ENCODE peak calls at places on chromosomes 11 and 22, in ten cellular contexts. S, N, D, K, C, I, L, U, H and E are unnamed samples.

GRCh38 chr11:113234888-113235287 is 79.5 kb upstream of the TTC12 start:
- DNase-seq in L (no peak), C (no peak), S (no peak), U (no peak), D (no peak), N (peak; percentile 47), I (no peak), K (no peak), H (no peak), E (no peak)

GRCh38 chr11:69267395-69267805 is 26.6 kb upstream of the MYEOV start:
- DNase-seq in I (no peak), N (peak; percentile 43), D (no peak), K (no peak), S (no peak), C (no peak), H (no peak), U (no peak), L (no peak), E (no peak)

GRCh38 chr11:107689317-107690202 is 22.3 kb downstream of the SLN start:
- DNase-seq in N (no peak), D (no peak), H (peak; percentile 70), L (peak; percentile 61), K (no peak), U (peak; percentile 48), S (peak; percentile 75), C (no peak), I (peak; percentile 71), E (peak; percentile 81)

GRCh38 chr11:58059011-58059358 is 28.2 kb downstream of the OR6Q1 start:
- DNase-seq in S (no peak), K (no peak), I (no peak), D (no peak), H (peak; percentile 77), C (peak; percentile 40), N (no peak), L (no peak), U (no peak), E (no peak)

GRCh38 chr11:102849319-102849718 is 5.9 kb upstream of the MMP3 start:
- DNase-seq in H (peak; percentile 25), D (no peak), K (no peak), L (no peak), S (no peak), U (no peak), I (no peak), C (peak; percentile 36), N (no peak), E (no peak)

GRCh38 chr11:126495281-126495680 is 139.8 kb downstream of the ST3GAL4 start:
- DNase-seq in L (no peak), I (no peak), D (no peak), C (no peak), S (no peak), H (no peak), K (no peak), U (no peak), N (no peak), E (no peak)

GRCh38 chr11:64694821-64695365 is 28.1 kb downstream of the NRXN2 start:
- DNase-seq in D (no peak), I (no peak), K (no peak), S (peak; percentile 74), L (peak; percentile 20), U (no peak), C (no peak), N (no peak), H (no peak), E (peak; percentile 22)

GRCh38 chr11:125173027-125173426 is 8.5 kb downstream of the PKNOX2 start:
- DNase-seq in K (no peak), D (no peak), U (no peak), S (no peak), C (no peak), L (no peak), H (no peak), N (no peak), I (no peak), E (no peak)

GRCh38 chr22:42437488-42438292 is 5.5 kb upstream of the NFAM1 start:
- DNase-seq in I (peak; percentile 90), H (peak; percentile 33), N (peak; percentile 96), U (peak; percentile 88), D (peak; percentile 95), L (peak; percentile 81), C (no peak), K (no peak), S (peak; percentile 88), E (peak; percentile 84)

GRCh38 chr11:3849297-3849874 is 6.1 kb upstream of the STIM1 start:
- DNase-seq in N (no peak), H (peak; percentile 58), S (no peak), K (no peak), C (no peak), D (no peak), U (no peak), L (peak; percentile 64), I (no peak), E (peak; percentile 61)

DNA sequence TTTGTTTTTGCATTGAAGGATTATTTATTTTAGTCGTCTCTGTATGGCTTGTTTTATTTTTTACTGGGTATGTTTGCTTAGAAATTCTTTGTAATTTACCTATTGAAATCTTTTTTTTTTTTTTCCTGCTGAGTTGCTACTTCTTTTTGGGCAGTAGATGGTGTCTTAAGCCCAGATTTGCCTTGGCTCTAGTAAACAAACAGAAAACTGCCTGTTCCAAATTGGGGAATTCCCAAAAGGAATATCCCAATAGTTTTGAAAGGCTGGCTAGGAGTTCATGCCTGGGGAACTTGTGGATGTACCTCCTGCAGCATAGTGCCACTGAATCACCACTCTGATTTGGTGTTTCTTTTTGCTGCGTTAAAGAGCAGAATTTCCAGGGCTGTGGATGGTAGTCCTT is 17.7 kb downstream of the PAMR1 start:
- DNase-seq in C (no peak), D (no peak), S (no peak), H (no peak), L (no peak), N (no peak), I (no peak), U (no peak), K (no peak), E (no peak)
- TF ChIP-seq CTCF in C (no peak), D (no peak), S (no peak), H (no peak), L (no peak), N (no peak), I (no peak), U (no peak), K (no peak), E (no peak)

DNA sequence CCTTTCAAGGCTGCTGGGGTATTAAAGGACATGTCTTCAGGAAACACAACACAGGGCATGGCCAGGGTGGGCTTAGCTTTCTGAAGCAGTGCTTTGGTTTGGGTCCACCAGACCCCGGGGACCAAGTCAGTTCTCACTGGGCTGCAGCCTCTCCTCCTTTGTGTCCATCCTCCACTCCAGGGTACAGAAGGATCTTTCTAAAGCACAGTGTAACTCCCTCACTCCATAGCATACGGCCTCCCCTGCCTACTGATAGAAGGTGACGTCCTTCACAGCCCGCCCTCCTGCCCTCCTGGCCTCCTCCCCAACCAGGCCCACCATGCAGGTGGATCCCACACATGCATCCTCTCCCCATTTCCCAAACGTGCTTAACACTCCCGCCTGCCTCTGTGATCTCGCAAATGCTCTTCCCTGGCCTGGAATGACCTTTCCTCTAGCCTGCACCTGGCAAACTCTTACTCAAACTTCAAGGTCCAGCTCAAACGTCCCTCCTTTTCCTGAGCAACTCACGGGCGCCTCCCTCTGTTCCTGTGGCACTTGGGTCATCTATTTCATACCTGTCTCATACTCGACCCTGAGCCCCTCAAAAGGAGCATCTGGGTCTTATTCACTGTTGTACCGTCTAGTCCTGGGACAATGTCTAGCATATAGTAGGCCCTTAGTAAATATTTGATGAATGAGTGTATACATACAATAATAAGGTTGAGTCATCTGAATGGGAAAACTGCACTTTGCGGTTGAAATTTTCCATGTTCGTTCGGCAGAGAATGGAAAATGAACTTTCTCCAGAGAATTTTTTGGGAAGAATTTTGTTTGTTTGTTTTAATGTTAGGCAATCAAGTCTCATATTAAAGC is 187.7 kb downstream of the EFCAB6 start:
- DNase-seq in D (peak; percentile 64), N (no peak), I (no peak), U (no peak), K (no peak), S (no peak), C (no peak), L (no peak), H (no peak), E (no peak)
- TF ChIP-seq CTCF in D (no peak), N (no peak), I (no peak), U (no peak), K (no peak), S (no peak), C (no peak), L (no peak), H (no peak), E (no peak)

DNA sequence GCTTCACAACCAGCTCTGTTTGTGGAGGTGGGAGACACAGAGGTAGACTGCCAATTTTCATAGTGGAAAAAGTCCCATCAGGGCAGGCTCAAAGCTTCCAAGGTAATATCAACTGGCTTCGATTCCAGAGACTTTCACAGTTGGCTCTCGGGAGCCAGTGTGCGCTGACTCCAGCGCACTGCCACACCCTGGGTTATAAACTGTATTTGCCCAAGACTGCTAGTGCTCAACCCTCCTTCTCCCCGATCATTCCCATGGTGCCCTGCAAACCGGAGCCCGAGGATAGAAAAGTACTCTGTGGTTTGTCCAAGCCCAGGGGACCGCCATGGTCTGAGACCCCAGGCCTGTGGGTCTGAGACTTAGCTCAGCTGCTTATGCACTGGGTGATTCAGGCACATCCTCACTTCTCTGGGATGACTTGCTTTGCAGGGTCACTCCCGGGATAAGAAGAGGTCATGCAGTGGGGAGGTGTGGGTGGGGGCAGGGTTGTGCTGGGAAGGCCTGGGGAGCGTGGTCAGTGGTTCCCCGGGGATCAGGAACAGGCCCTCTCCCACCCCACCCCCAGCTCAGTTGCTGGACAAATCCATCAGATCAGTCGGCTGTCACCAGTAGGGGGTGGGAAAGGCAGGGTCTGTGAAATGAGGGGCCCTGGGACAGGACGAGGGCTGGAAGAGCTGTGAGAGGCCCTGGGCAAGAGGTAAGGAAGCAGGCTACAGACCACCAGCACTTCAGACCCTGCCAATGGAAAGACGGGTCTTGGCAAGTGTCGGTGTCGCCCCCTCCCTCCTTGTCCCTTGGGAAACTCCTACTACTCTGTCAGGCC is 26.7 kb upstream of the PICK1 start:
- DNase-seq in L (no peak), N (peak; percentile 45), I (no peak), U (no peak), H (no peak), D (no peak), K (no peak), S (peak; percentile 46), C (no peak), E (no peak)
- TF ChIP-seq CTCF in L (no peak), N (no peak), I (no peak), U (no peak), H (no peak), D (no peak), K (no peak), S (no peak), C (no peak), E (no peak)

DNA sequence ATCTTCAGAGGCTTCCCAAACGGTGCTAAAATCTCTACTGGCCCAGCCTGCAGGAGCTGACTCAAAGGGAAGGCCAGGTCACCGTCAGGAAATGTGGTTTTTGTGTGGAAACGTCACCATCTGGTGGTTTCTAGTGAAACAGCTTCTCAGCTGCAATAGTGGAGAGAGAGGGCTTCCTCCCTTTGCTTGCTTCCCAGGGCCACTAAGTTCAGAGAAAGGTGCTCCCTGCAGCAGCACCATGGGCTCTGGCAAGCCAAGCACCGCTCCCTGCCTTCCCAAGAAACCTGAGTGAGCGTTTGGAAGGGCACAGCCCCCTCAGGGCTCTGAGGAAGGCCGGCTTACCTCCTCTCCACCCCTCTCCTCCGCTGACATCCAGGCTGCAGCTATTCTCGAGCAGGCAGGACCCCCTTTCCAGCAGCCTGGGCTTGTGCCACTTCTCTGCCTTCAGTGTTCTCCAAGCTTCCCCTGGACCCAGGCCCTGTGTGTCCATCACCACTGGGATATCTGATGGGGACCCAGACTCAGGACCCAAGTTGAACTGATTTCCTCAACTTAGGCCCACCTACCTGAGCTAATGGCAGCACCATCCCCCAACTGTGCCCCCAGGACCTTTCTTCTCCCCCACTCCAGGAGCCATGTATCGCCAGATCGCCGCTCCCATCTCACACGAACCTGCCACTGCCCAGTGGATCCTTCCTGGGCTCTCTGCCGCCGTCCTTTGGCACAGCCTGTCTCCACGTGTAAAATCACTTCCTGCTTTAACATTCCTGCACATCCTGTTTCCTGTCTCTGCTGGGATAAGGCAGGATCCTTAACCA is 9.8 kb downstream of the SPATA19 start:
- DNase-seq in S (peak; percentile 63), L (peak; percentile 69), D (peak; percentile 74), C (no peak), U (peak; percentile 43), H (peak; percentile 50), K (peak; percentile 75), N (no peak), I (no peak), E (peak; percentile 71)
- TF ChIP-seq CTCF in S (peak; percentile 58), L (peak; percentile 89), D (no peak), C (peak; percentile 48), U (peak; percentile 78), H (peak; percentile 55), K (peak; percentile 25), N (peak; percentile 44), I (peak; percentile 40), E (peak; percentile 64)